ENCODE peak calls at places on chromosome 16, in ten cellular contexts. P is H1, Z is GM23338, U is HCT116, E is breast epithelium, Q is GM12892, X is sigmoid colon, H is stomach, O is HepG2, B is prostate gland. J is an unnamed sample.

GRCh38 chr16:14302031-14302398 is 230.9 kb downstream of the MRTFB start:
- DNase-seq in H (peak; percentile 62), E (no peak), Q (peak; percentile 79), O (peak; percentile 49), X (peak; percentile 79), Z (peak; percentile 69), B (no peak), P (no peak), U (no peak), J (peak; percentile 59)

GRCh38 chr16:77290451-77291110 is 91.4 kb downstream of the SYCE1L start:
- DNase-seq in E (no peak), O (no peak), Q (no peak), X (no peak), H (no peak), B (no peak), P (no peak), Z (peak; percentile 19), U (no peak), J (no peak)

GRCh38 chr16:84661418-84662060 is 13.2 kb downstream of the KLHL36 start:
- DNase-seq in P (no peak), X (no peak), Q (no peak), E (no peak), B (no peak), U (no peak), Z (no peak), H (no peak), O (no peak), J (no peak)

GRCh38 chr16:11801481-11802021 is 4.5 kb upstream of the ZC3H7A start:
- DNase-seq in Q (no peak), U (no peak), O (no peak), H (no peak), B (no peak), Z (no peak), X (no peak), P (no peak), E (no peak), J (no peak)

GRCh38 chr16:87264634-87265033 is 52.6 kb downstream of the C16orf95 start:
- DNase-seq in X (no peak), E (no peak), Z (no peak), P (no peak), U (no peak), O (peak; percentile 46), Q (no peak), B (no peak), H (peak; percentile 18), J (no peak)

GRCh38 chr16:84096447-84097005 is 20.2 kb downstream of the MBTPS1 start:
- DNase-seq in P (no peak), B (peak; percentile 72), O (peak; percentile 95), U (no peak), H (peak; percentile 48), Q (no peak), E (no peak), Z (no peak), X (no peak), J (peak; percentile 49)

GRCh38 chr16:89717310-89718197 is 3.1 kb downstream of the VPS9D1 start:
- DNase-seq in X (no peak), Z (no peak), E (no peak), P (no peak), B (no peak), H (no peak), Q (no peak), U (no peak), O (no peak), J (no peak)

GRCh38 chr16:82040296-82040695 is 5.2 kb downstream of the HSD17B2 start:
- DNase-seq in Z (no peak), P (no peak), O (no peak), U (no peak), E (no peak), X (no peak), Q (no peak), H (no peak), B (no peak), J (no peak)

GRCh38 chr16:9331503-9331902 is 240.1 kb downstream of the HAPSTR1 start:
- DNase-seq in B (no peak), Z (no peak), O (no peak), U (no peak), Q (no peak), E (no peak), X (no peak), P (no peak), H (no peak), J (no peak)

GRCh38 chr16:9333515-9333914 is 242.1 kb downstream of the HAPSTR1 start:
- DNase-seq in X (no peak), O (no peak), Q (no peak), H (no peak), Z (no peak), E (no peak), U (no peak), P (no peak), B (no peak), J (no peak)

GRCh38 chr16:9332574-9333148 is 241.2 kb downstream of the HAPSTR1 start:
- DNase-seq in B (no peak), H (no peak), Q (no peak), E (no peak), O (no peak), X (no peak), Z (no peak), U (no peak), P (no peak), J (no peak)

GRCh38 chr16:9328386-9328785 is 236.9 kb downstream of the HAPSTR1 start:
- DNase-seq in B (no peak), U (no peak), X (no peak), P (no peak), Q (no peak), E (no peak), H (no peak), Z (no peak), O (no peak), J (no peak)

GRCh38 chr16:9330036-9330545 is 238.6 kb downstream of the HAPSTR1 start:
- DNase-seq in B (no peak), E (no peak), U (no peak), P (no peak), O (no peak), Q (no peak), Z (no peak), H (no peak), X (no peak), J (no peak)
- TF ChIP-seq POLR2AphosphoS5 in B (no peak), E (no peak), U (no peak), P (no peak), O (no peak), Q (no peak), Z (no peak), H (no peak), X (no peak), J (no peak)

GRCh38 chr16:4615389-4616046 is 830 bp upstream of the UBALD1 start:
- DNase-seq in O (no peak), E (no peak), X (no peak), B (no peak), Q (no peak), U (no peak), Z (no peak), H (no peak), P (no peak), J (peak; percentile 37)
- TF ChIP-seq POLR2AphosphoS5 in O (no peak), E (no peak), X (no peak), B (no peak), Q (no peak), U (no peak), Z (no peak), H (no peak), P (no peak), J (no peak)

GRCh38 chr16:58286280-58286679 is 8.5 kb downstream of the PRSS54 start:
- DNase-seq in H (no peak), B (no peak), Z (no peak), O (no peak), X (no peak), U (no peak), Q (no peak), P (no peak), E (no peak), J (no peak)

GRCh38 chr16:58280846-58281301 is 14.0 kb downstream of the PRSS54 start:
- DNase-seq in P (no peak), X (no peak), E (no peak), Z (peak; percentile 52), H (peak; percentile 67), Q (no peak), U (no peak), O (no peak), B (no peak), J (no peak)

GRCh38 chr16:58284488-58284887 is 10.3 kb downstream of the PRSS54 start:
- DNase-seq in B (no peak), U (no peak), E (no peak), H (no peak), P (no peak), Q (no peak), X (no peak), Z (no peak), O (no peak), J (no peak)

GRCh38 chr16:58284021-58284420 is 10.8 kb downstream of the PRSS54 start:
- DNase-seq in Z (no peak), B (no peak), E (no peak), H (no peak), P (no peak), O (no peak), Q (no peak), U (no peak), X (no peak), J (no peak)

GRCh38 chr16:58280146-58280845 is 14.5 kb downstream of the PRSS54 start:
- DNase-seq in U (no peak), B (no peak), P (no peak), Q (no peak), H (no peak), Z (no peak), X (no peak), O (no peak), E (no peak), J (no peak)
- TF ChIP-seq POLR2AphosphoS5 in U (no peak), B (no peak), P (no peak), Q (no peak), H (no peak), Z (no peak), X (no peak), O (no peak), E (no peak), J (no peak)

GRCh38 chr16:24118126-24118821 is 137.9 kb upstream of the CACNG3 start:
- DNase-seq in E (no peak), X (no peak), Z (no peak), B (no peak), U (no peak), Q (no peak), P (no peak), H (no peak), O (no peak), J (no peak)

GRCh38 chr16:24116989-24117388 is 139.1 kb upstream of the CACNG3 start:
- DNase-seq in U (no peak), E (no peak), Z (no peak), P (no peak), H (no peak), O (no peak), B (no peak), Q (no peak), X (no peak), J (no peak)

GRCh38 chr16:24117680-24118079 is 138.5 kb upstream of the CACNG3 start:
- DNase-seq in U (no peak), H (no peak), E (no peak), P (no peak), Z (peak; percentile 53), Q (no peak), X (peak; percentile 11), B (no peak), O (no peak), J (no peak)

GRCh38 chr16:24114876-24115275 is 141.3 kb upstream of the CACNG3 start:
- DNase-seq in Q (no peak), E (no peak), P (no peak), X (peak; percentile 12), H (no peak), Z (no peak), O (no peak), B (no peak), U (no peak), J (no peak)

DNA sequence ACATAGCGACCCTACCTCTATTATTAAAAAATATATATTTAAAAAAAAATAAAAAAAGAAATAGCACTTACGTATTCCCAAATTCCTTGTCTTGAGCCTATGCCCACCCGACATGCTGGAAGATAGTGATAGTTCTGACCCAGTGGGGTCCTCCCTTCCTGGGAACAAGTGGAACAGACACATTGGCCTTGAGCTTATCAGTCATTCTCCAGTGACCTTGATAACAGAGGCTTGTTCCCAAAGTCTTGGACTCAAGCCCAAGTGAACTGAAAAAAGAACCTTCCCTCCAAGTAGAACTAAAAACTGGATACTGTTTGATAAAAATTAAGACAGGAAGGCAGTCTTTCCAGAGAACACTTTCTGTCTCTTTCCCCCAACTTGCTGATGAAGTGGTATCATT is 139.8 kb upstream of the CACNG3 start:
- DNase-seq in U (no peak), Q (no peak), E (no peak), X (peak; percentile 7), O (no peak), Z (no peak), B (no peak), P (no peak), H (no peak), J (no peak)
- TF ChIP-seq POLR2AphosphoS5 in U (no peak), Q (no peak), E (no peak), X (no peak), O (no peak), Z (no peak), B (no peak), P (no peak), H (no peak), J (no peak)